ENCODE peak calls at places on chromosomes 11 and 22, in four cellular contexts. E is choroid plexus epithelial cell, A is HCT116, K is thoracic aorta. S is an unnamed sample.

GRCh38 chr11:69414773-69415187 is 66.7 kb upstream of the LINC01488 start:
- DNase-seq in E (no peak), A (no peak), K (no peak), S (no peak)

GRCh38 chr22:25067851-25068421 is 115.4 kb downstream of the KIAA1671 start:
- DNase-seq in E (no peak), A (no peak), K (peak), S (no peak)

GRCh38 chr11:108302121-108302785 is 79.4 kb downstream of the ATM start:
- DNase-seq in E (peak), A (no peak), K (no peak), S (peak)

GRCh38 chr22:48755332-48755949 is 1072.2 kb downstream of the BRD1 start:
- DNase-seq in E (no peak), A (no peak), K (no peak), S (no peak)

GRCh38 chr11:134750619-134751018 is 338.6 kb upstream of the B3GAT1 start:
- DNase-seq in E (no peak), A (no peak), K (no peak), S (no peak)

GRCh38 chr11:46120711-46121327 is 435 bp downstream of the PHF21A start:
- DNase-seq in E (peak), A (no peak), K (no peak), S (peak)

GRCh38 chr22:48504519-48505140 is 1323.0 kb downstream of the BRD1 start:
- DNase-seq in E (no peak), A (no peak), K (no peak), S (no peak)

GRCh38 chr11:39367526-39367925 is 2091.9 kb downstream of the LRRC4C start:
- DNase-seq in E (no peak), A (no peak), K (no peak), S (no peak)

GRCh38 chr11:46309669-46310288 is 32.3 kb downstream of the CREB3L1 start:
- DNase-seq in E (no peak), A (peak), K (no peak), S (no peak)

GRCh38 chr11:66676931-66677598 is 622 bp downstream of the RBM4B start:
- DNase-seq in E (peak), A (no peak), K (no peak), S (no peak)

GRCh38 chr11:46942172-46942571 is 5.6 kb downstream of the CSTPP1 start:
- DNase-seq in E (no peak), A (no peak), K (no peak), S (no peak)

GRCh38 chr11:73833067-73833466 is 43.6 kb downstream of the COA4 start:
- DNase-seq in E (no peak), A (no peak), K (no peak), S (peak)

GRCh38 chr11:71176812-71177211 is 75.6 kb downstream of the SHANK2 start:
- DNase-seq in E (peak), A (no peak), K (no peak), S (no peak)

GRCh38 chr11:112249871-112250590 is 10.6 kb downstream of the PLET1 start:
- DNase-seq in E (no peak), A (no peak), K (no peak), S (no peak)

GRCh38 chr11:111748035-111748804 is 18.0 kb downstream of the PPP2R1B start:
- DNase-seq in E (no peak), A (no peak), K (no peak), S (no peak)

GRCh38 chr11:46198245-46198872 is 77.1 kb upstream of the PHF21A start:
- DNase-seq in E (no peak), A (no peak), K (no peak), S (no peak)

GRCh38 chr22:21641417-21641794 is 696 bp upstream of the SDF2L1 start:
- DNase-seq in E (peak), A (no peak), K (no peak), S (peak)

GRCh38 chr22:21796863-21797262 is 61.3 kb upstream of the YPEL1 start:
- DNase-seq in E (no peak), A (no peak), K (no peak), S (no peak)

GRCh38 chr11:94224078-94224477 is 80.3 kb upstream of the IZUMO1R start:
- DNase-seq in E (no peak), A (no peak), K (no peak), S (no peak)

GRCh38 chr22:25069758-25070461 is 117.4 kb downstream of the KIAA1671 start:
- DNase-seq in E (no peak), A (no peak), K (no peak), S (no peak)

GRCh38 chr11:73252577-73253191 is 19.5 kb upstream of the P2RY6 start:
- DNase-seq in E (no peak), A (peak), K (no peak), S (no peak)

GRCh38 chr11:131683131-131683530 is 312.7 kb downstream of the NTM start:
- DNase-seq in E (no peak), A (no peak), K (no peak), S (no peak)

GRCh38 chr22:45127866-45128265 is 35.9 kb upstream of the NUP50 start:
- DNase-seq in E (peak), A (no peak), K (no peak), S (peak)

GRCh38 chr11:131748146-131749050 is 378.0 kb downstream of the NTM start:
- DNase-seq in E (peak), A (no peak), K (no peak), S (peak)

GRCh38 chr11:115126515-115127208 is 377.6 kb downstream of the CADM1 start:
- DNase-seq in E (no peak), A (no peak), K (no peak), S (no peak)

GRCh38 chr22:41350087-41350486 is 31.7 kb upstream of the TEF start:
- DNase-seq in E (peak), A (no peak), K (no peak), S (no peak)

DNA sequence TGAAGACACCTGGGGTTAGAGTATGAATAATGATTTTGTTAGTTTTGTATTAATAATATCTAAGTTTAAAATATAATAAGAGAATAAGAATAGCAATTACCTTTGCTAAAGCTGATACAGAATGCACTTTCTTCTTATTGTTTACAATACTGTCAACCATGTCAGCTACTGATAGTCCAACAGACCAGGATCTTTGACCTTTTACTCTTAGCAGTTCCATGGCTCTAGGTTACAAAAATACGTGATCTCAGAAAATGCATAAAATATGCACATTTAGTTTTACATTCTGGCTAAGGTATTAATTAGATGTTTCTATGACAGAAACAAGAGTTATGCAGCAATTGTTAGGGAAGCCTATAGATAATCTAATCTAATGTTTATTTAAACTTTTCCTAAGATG is 7.5 kb upstream of the TSG101 start:
- DNase-seq in E (no peak), A (no peak), K (no peak), S (no peak)
- TF ChIP-seq CTCF in E (no peak), A (no peak), K (no peak), S (no peak)

GRCh38 chr22:19974935-19975706 is 33.5 kb upstream of the TXNRD2 start:
- DNase-seq in E (peak), A (no peak), K (no peak), S (peak)
- TF ChIP-seq CTCF in E (no peak), A (no peak), K (no peak), S (no peak)

GRCh38 chr11:31160504-31161422 is 208.8 kb downstream of the DCDC1 start:
- DNase-seq in E (peak), A (peak), K (no peak), S (peak)
- TF ChIP-seq CTCF in E (peak), A (peak), K (peak), S (peak)

GRCh38 chr11:11787305-11788066 is 54.3 kb upstream of the USP47 start:
- DNase-seq in E (peak), A (peak), K (peak), S (peak)
- TF ChIP-seq CTCF in E (peak), A (peak), K (peak), S (peak)

DNA sequence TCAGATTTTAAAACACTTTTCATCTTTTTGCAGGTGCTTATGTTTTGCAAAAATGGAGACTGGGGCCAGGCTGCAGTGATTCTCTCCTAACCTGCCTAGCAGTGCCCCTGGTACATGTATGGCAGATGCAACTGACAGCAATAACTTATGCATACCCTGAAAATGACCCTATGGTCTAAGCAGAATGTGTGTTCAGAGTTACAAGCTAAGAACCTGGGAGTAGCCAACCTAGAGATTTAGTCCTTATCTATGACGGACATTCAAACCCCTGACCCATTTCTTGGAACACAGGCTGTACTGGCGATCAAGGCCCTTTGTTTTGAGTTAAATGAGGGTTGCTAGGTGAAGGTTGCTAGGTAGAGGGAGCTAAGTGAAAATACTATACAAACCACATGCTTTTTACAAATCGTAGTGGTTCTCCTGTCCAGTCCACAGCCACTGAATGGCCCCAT is 184.9 kb upstream of the SESN3 start:
- DNase-seq in E (no peak), A (no peak), K (no peak), S (no peak)
- TF ChIP-seq CTCF in E (no peak), A (no peak), K (no peak), S (no peak)

DNA sequence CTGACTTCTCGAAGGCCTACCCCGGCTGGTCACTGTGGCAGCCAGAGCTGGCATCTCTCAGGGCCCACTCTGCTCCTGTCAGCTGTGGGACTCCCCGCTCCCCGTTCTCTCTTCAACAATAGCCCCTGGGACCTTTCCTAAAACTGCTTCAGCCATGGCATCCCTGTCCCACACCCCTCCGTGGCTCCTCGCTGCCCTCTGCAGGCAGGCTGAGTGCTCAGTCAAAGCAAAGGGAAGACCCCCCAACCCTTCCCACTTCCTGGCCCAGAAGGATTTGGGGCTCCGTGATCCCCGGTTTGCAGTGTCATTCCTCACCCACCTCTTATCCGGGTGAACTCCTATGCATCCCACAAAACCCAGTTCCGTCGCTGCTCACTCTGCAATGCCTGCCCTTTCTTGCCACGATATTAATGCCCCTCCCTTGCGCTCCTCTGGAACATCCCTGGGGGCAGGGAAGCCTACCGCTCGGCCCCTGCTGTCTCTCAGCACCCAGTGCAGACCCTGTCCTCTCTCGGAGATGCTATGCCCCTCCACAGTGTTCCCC is 1.6 kb upstream of the TH start:
- DNase-seq in E (peak), A (no peak), K (no peak), S (no peak)
- TF ChIP-seq CTCF in E (peak), A (peak), K (no peak), S (peak)

GRCh38 chr22:31611065-31611760 is 50.8 kb downstream of the PISD start:
- DNase-seq in E (peak), A (no peak), K (no peak), S (no peak)
- TF ChIP-seq CTCF in E (no peak), A (no peak), K (no peak), S (no peak)

GRCh38 chr11:122861631-122862030 is 20.9 kb upstream of the JHY start:
- DNase-seq in E (no peak), A (no peak), K (no peak), S (no peak)

GRCh38 chr11:122862091-122862490 is 20.5 kb upstream of the JHY start:
- DNase-seq in E (no peak), A (no peak), K (no peak), S (no peak)

GRCh38 chr11:122864386-122864785 is 18.2 kb upstream of the JHY start:
- DNase-seq in E (no peak), A (no peak), K (no peak), S (no peak)

GRCh38 chr11:122869622-122870021 is 12.9 kb upstream of the JHY start:
- DNase-seq in E (no peak), A (no peak), K (no peak), S (peak)

DNA sequence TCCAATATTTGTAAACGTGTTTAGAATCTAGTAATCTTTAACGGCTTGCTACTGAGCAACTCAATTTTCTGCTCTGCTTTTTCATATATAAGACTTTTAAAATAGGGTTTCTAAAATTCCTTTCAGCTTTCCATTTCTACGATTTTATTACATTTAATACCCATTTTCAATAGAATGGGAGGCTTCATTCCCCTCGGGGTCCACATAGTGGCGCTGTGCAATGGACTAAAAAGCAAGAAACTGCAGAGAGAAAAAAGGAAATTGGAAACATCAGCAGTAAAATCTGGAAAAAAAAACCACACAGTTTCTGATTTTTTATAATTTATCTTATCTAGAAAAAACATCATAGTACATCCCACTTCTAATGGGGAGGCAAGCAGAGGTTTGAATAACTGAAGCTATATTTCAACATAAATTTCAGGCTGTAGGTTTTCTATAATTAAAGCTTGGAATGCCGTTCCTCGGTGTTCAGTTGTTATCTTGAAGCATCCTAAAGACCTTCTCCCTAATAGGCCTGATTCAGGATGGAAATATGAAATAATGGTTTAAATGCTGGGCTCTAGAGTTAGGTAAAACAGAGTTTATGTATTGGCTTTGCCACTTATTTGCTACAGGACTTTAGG is 18.7 kb upstream of the JHY start:
- DNase-seq in E (peak), A (peak), K (no peak), S (peak)
- TF ChIP-seq CTCF in E (peak), A (peak), K (peak), S (peak)

GRCh38 chr22:29600846-29601245 is 2.6 kb upstream of the NF2 start:
- DNase-seq in E (no peak), A (no peak), K (no peak), S (no peak)

GRCh38 chr22:29607426-29607825 is 4.0 kb downstream of the NF2 start:
- DNase-seq in E (no peak), A (no peak), K (no peak), S (no peak)

GRCh38 chr22:29606320-29606719 is 2.9 kb downstream of the NF2 start:
- DNase-seq in E (no peak), A (no peak), K (no peak), S (no peak)

GRCh38 chr22:29605236-29605850 is 1.9 kb downstream of the NF2 start:
- DNase-seq in E (no peak), A (no peak), K (no peak), S (no peak)

DNA sequence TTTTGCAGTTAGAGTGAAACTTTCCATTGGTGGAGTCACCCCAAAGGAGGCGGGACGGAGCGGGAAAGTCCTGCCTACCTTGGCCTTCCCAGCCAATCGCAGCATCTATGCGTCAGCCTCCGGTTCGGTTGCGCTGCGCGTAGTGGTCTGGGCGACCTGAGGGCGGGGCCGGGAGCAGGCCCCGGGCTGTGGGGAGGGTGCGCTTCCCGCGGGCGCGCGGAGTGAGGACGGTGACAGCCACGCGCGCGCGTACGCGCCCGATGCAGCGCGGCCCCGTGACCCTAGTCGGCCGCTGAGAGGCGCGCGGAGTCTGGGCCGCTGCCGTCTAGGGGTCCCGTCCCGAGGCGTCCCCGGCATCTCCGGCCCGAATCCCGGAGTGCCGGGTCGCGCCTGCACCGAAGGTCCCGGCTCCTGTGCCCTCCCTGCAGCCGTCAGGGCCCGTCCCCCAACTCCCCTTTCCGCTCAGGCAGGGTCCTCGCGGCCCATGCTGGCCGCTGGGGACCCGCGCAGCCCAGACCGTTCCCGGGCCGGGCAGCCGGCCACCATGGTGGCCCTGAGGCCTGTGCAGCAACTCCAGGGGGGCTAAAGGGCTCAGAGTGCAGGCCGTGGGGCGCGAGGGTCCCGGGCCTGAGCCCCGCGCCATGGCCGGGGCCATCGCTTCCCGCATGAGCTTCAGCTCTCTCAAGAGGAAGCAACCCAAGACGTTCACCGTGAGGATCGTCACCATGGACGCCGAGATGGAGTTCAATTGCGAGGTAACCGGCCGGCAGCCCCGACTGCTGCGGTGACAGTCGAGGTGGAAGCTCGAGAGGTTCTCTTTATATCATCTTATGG is at the start of gene NF2:
- DNase-seq in E (peak), A (peak), K (no peak), S (peak)
- TF ChIP-seq CTCF in E (no peak), A (no peak), K (no peak), S (no peak)

GRCh38 chr11:9980931-9981330 is 313.1 kb downstream of the SBF2 start:
- DNase-seq in E (no peak), A (no peak), K (no peak), S (no peak)
- TF ChIP-seq CTCF in E (no peak), A (no peak), K (no peak), S (no peak)

S was measured in MCF 10A.